ENCODE peak calls at places on chromosomes 13 and 19, in six cellular contexts. One of them, this sample, is unnamed.

GRCh38 chr19:11141937-11142527 is 13.6 kb downstream of the SPC24 start:
- DNase-seq in GM03348: no peak
- DNase-seq in T-helper 1 cell: no peak
- DNase-seq in activated naive CD4-positive, alpha-beta T cell: no peak
- DNase-seq in IMR-90: no peak
- DNase-seq in stimulated activated CD8-positive, alpha-beta memory T cell treated with anti-CD3 and anti-CD28 coated beads, Interleukin-7, amount 100 ng/mL, for 1 hour: no peak
- DNase-seq in this sample: no peak

GRCh38 chr19:8880864-8881488 is 48.8 kb downstream of the MBD3L1 start:
- DNase-seq in GM03348: no peak
- DNase-seq in T-helper 1 cell: no peak
- DNase-seq in activated naive CD4-positive, alpha-beta T cell: no peak
- DNase-seq in IMR-90: no peak
- DNase-seq in stimulated activated CD8-positive, alpha-beta memory T cell treated with anti-CD3 and anti-CD28 coated beads, Interleukin-7, amount 100 ng/mL, for 1 hour: no peak
- DNase-seq in this sample: no peak

GRCh38 chr19:49689133-49690072 is at the start of gene ADM5:
- DNase-seq in GM03348: no peak
- DNase-seq in T-helper 1 cell: no peak
- DNase-seq in activated naive CD4-positive, alpha-beta T cell: peak
- DNase-seq in IMR-90: no peak
- DNase-seq in stimulated activated CD8-positive, alpha-beta memory T cell treated with anti-CD3 and anti-CD28 coated beads, Interleukin-7, amount 100 ng/mL, for 1 hour: no peak
- DNase-seq in this sample: no peak

GRCh38 chr13:42484396-42484795 is 89.6 kb upstream of the TNFSF11 start:
- DNase-seq in GM03348: no peak
- DNase-seq in T-helper 1 cell: no peak
- DNase-seq in activated naive CD4-positive, alpha-beta T cell: no peak
- DNase-seq in IMR-90: no peak
- DNase-seq in stimulated activated CD8-positive, alpha-beta memory T cell treated with anti-CD3 and anti-CD28 coated beads, Interleukin-7, amount 100 ng/mL, for 1 hour: no peak
- DNase-seq in this sample: no peak

GRCh38 chr19:55210120-55210493 is 806 bp upstream of the PTPRH start:
- DNase-seq in GM03348: peak
- DNase-seq in T-helper 1 cell: no peak
- DNase-seq in activated naive CD4-positive, alpha-beta T cell: no peak
- DNase-seq in IMR-90: peak
- DNase-seq in stimulated activated CD8-positive, alpha-beta memory T cell treated with anti-CD3 and anti-CD28 coated beads, Interleukin-7, amount 100 ng/mL, for 1 hour: no peak
- DNase-seq in this sample: no peak

GRCh38 chr13:95120650-95121049 is 180.6 kb downstream of the ABCC4 start:
- DNase-seq in GM03348: no peak
- DNase-seq in T-helper 1 cell: no peak
- DNase-seq in activated naive CD4-positive, alpha-beta T cell: no peak
- DNase-seq in IMR-90: no peak
- DNase-seq in stimulated activated CD8-positive, alpha-beta memory T cell treated with anti-CD3 and anti-CD28 coated beads, Interleukin-7, amount 100 ng/mL, for 1 hour: no peak
- DNase-seq in this sample: no peak

GRCh38 chr19:56104423-56104822 is 16.7 kb downstream of the ZNF787 start:
- DNase-seq in GM03348: no peak
- DNase-seq in T-helper 1 cell: no peak
- DNase-seq in activated naive CD4-positive, alpha-beta T cell: no peak
- DNase-seq in IMR-90: no peak
- DNase-seq in stimulated activated CD8-positive, alpha-beta memory T cell treated with anti-CD3 and anti-CD28 coated beads, Interleukin-7, amount 100 ng/mL, for 1 hour: no peak
- DNase-seq in this sample: no peak

GRCh38 chr19:46487802-46488445 is 7.7 kb downstream of the PNMA8B start:
- DNase-seq in GM03348: peak
- DNase-seq in T-helper 1 cell: peak
- DNase-seq in activated naive CD4-positive, alpha-beta T cell: peak
- DNase-seq in IMR-90: peak
- DNase-seq in stimulated activated CD8-positive, alpha-beta memory T cell treated with anti-CD3 and anti-CD28 coated beads, Interleukin-7, amount 100 ng/mL, for 1 hour: peak
- DNase-seq in this sample: peak

GRCh38 chr19:39631626-39632025 is 24.1 kb upstream of the LGALS16 start:
- DNase-seq in GM03348: no peak
- DNase-seq in T-helper 1 cell: no peak
- DNase-seq in activated naive CD4-positive, alpha-beta T cell: no peak
- DNase-seq in IMR-90: no peak
- DNase-seq in stimulated activated CD8-positive, alpha-beta memory T cell treated with anti-CD3 and anti-CD28 coated beads, Interleukin-7, amount 100 ng/mL, for 1 hour: no peak
- DNase-seq in this sample: no peak

GRCh38 chr19:5957132-5957531 is 20.8 kb downstream of the RANBP3 start:
- DNase-seq in GM03348: no peak
- DNase-seq in T-helper 1 cell: no peak
- DNase-seq in activated naive CD4-positive, alpha-beta T cell: no peak
- DNase-seq in IMR-90: peak
- DNase-seq in stimulated activated CD8-positive, alpha-beta memory T cell treated with anti-CD3 and anti-CD28 coated beads, Interleukin-7, amount 100 ng/mL, for 1 hour: no peak
- DNase-seq in this sample: no peak

GRCh38 chr13:102569488-102569887 is 27.3 kb upstream of the TPP2 start:
- DNase-seq in GM03348: peak
- DNase-seq in T-helper 1 cell: no peak
- DNase-seq in activated naive CD4-positive, alpha-beta T cell: no peak
- DNase-seq in IMR-90: peak
- DNase-seq in stimulated activated CD8-positive, alpha-beta memory T cell treated with anti-CD3 and anti-CD28 coated beads, Interleukin-7, amount 100 ng/mL, for 1 hour: no peak
- DNase-seq in this sample: no peak

GRCh38 chr13:95608640-95609280 is 35.7 kb downstream of the DZIP1 start:
- DNase-seq in GM03348: no peak
- DNase-seq in T-helper 1 cell: no peak
- DNase-seq in activated naive CD4-positive, alpha-beta T cell: no peak
- DNase-seq in IMR-90: no peak
- DNase-seq in stimulated activated CD8-positive, alpha-beta memory T cell treated with anti-CD3 and anti-CD28 coated beads, Interleukin-7, amount 100 ng/mL, for 1 hour: no peak
- DNase-seq in this sample: no peak

GRCh38 chr13:27504126-27504525 is 53.8 kb upstream of the MTIF3 start:
- DNase-seq in GM03348: no peak
- DNase-seq in T-helper 1 cell: no peak
- DNase-seq in activated naive CD4-positive, alpha-beta T cell: no peak
- DNase-seq in IMR-90: no peak
- DNase-seq in stimulated activated CD8-positive, alpha-beta memory T cell treated with anti-CD3 and anti-CD28 coated beads, Interleukin-7, amount 100 ng/mL, for 1 hour: no peak
- DNase-seq in this sample: no peak

GRCh38 chr13:73090812-73091187 is 32.0 kb downstream of the KLF5 start:
- DNase-seq in GM03348: no peak
- DNase-seq in T-helper 1 cell: no peak
- DNase-seq in activated naive CD4-positive, alpha-beta T cell: no peak
- DNase-seq in IMR-90: no peak
- DNase-seq in stimulated activated CD8-positive, alpha-beta memory T cell treated with anti-CD3 and anti-CD28 coated beads, Interleukin-7, amount 100 ng/mL, for 1 hour: no peak
- DNase-seq in this sample: no peak

GRCh38 chr13:94112227-94112626 is 367.3 kb downstream of the DCT start:
- DNase-seq in GM03348: peak
- DNase-seq in T-helper 1 cell: no peak
- DNase-seq in activated naive CD4-positive, alpha-beta T cell: no peak
- DNase-seq in IMR-90: peak
- DNase-seq in stimulated activated CD8-positive, alpha-beta memory T cell treated with anti-CD3 and anti-CD28 coated beads, Interleukin-7, amount 100 ng/mL, for 1 hour: no peak
- DNase-seq in this sample: no peak

GRCh38 chr13:78098249-78098648 is 179.6 kb upstream of the EDNRB start:
- DNase-seq in GM03348: no peak
- DNase-seq in T-helper 1 cell: no peak
- DNase-seq in activated naive CD4-positive, alpha-beta T cell: no peak
- DNase-seq in IMR-90: no peak
- DNase-seq in stimulated activated CD8-positive, alpha-beta memory T cell treated with anti-CD3 and anti-CD28 coated beads, Interleukin-7, amount 100 ng/mL, for 1 hour: no peak
- DNase-seq in this sample: no peak

GRCh38 chr19:56162258-56162657 is 13.6 kb upstream of the GALP start:
- DNase-seq in GM03348: no peak
- DNase-seq in T-helper 1 cell: no peak
- DNase-seq in activated naive CD4-positive, alpha-beta T cell: no peak
- DNase-seq in IMR-90: peak
- DNase-seq in stimulated activated CD8-positive, alpha-beta memory T cell treated with anti-CD3 and anti-CD28 coated beads, Interleukin-7, amount 100 ng/mL, for 1 hour: no peak
- DNase-seq in this sample: no peak

GRCh38 chr13:106178816-106179215 is 356.6 kb downstream of the EFNB2 start:
- DNase-seq in GM03348: no peak
- DNase-seq in T-helper 1 cell: no peak
- DNase-seq in activated naive CD4-positive, alpha-beta T cell: no peak
- DNase-seq in IMR-90: no peak
- DNase-seq in stimulated activated CD8-positive, alpha-beta memory T cell treated with anti-CD3 and anti-CD28 coated beads, Interleukin-7, amount 100 ng/mL, for 1 hour: no peak
- DNase-seq in this sample: no peak

GRCh38 chr19:3591876-3592613 is 6.8 kb downstream of the GIPC3 start:
- DNase-seq in GM03348: no peak
- DNase-seq in T-helper 1 cell: no peak
- DNase-seq in activated naive CD4-positive, alpha-beta T cell: no peak
- DNase-seq in IMR-90: no peak
- DNase-seq in stimulated activated CD8-positive, alpha-beta memory T cell treated with anti-CD3 and anti-CD28 coated beads, Interleukin-7, amount 100 ng/mL, for 1 hour: no peak
- DNase-seq in this sample: no peak

GRCh38 chr19:35115538-35115951 is at the start of gene FXYD3:
- DNase-seq in GM03348: no peak
- DNase-seq in T-helper 1 cell: no peak
- DNase-seq in activated naive CD4-positive, alpha-beta T cell: no peak
- DNase-seq in IMR-90: no peak
- DNase-seq in stimulated activated CD8-positive, alpha-beta memory T cell treated with anti-CD3 and anti-CD28 coated beads, Interleukin-7, amount 100 ng/mL, for 1 hour: no peak
- DNase-seq in this sample: no peak

GRCh38 chr19:14089662-14090508 is 666 bp downstream of the SAMD1 start:
- DNase-seq in GM03348: peak
- DNase-seq in T-helper 1 cell: peak
- DNase-seq in activated naive CD4-positive, alpha-beta T cell: peak
- DNase-seq in IMR-90: peak
- DNase-seq in stimulated activated CD8-positive, alpha-beta memory T cell treated with anti-CD3 and anti-CD28 coated beads, Interleukin-7, amount 100 ng/mL, for 1 hour: no peak
- DNase-seq in this sample: peak

GRCh38 chr19:5339470-5339949 is 1.1 kb downstream of the PTPRS start:
- DNase-seq in GM03348: peak
- DNase-seq in T-helper 1 cell: no peak
- DNase-seq in activated naive CD4-positive, alpha-beta T cell: no peak
- DNase-seq in IMR-90: no peak
- DNase-seq in stimulated activated CD8-positive, alpha-beta memory T cell treated with anti-CD3 and anti-CD28 coated beads, Interleukin-7, amount 100 ng/mL, for 1 hour: no peak
- DNase-seq in this sample: no peak

GRCh38 chr13:28475916-28476725 is 18.8 kb downstream of the FLT1 start:
- DNase-seq in GM03348: peak
- DNase-seq in T-helper 1 cell: no peak
- DNase-seq in activated naive CD4-positive, alpha-beta T cell: no peak
- DNase-seq in IMR-90: peak
- DNase-seq in stimulated activated CD8-positive, alpha-beta memory T cell treated with anti-CD3 and anti-CD28 coated beads, Interleukin-7, amount 100 ng/mL, for 1 hour: no peak
- DNase-seq in this sample: no peak

GRCh38 chr13:73967397-73968165 is 166.6 kb downstream of the KLF12 start:
- DNase-seq in GM03348: no peak
- DNase-seq in T-helper 1 cell: no peak
- DNase-seq in activated naive CD4-positive, alpha-beta T cell: no peak
- DNase-seq in IMR-90: no peak
- DNase-seq in stimulated activated CD8-positive, alpha-beta memory T cell treated with anti-CD3 and anti-CD28 coated beads, Interleukin-7, amount 100 ng/mL, for 1 hour: no peak
- DNase-seq in this sample: no peak

GRCh38 chr19:6374711-6375410 is 872 bp downstream of the PSPN start:
- DNase-seq in GM03348: no peak
- DNase-seq in T-helper 1 cell: no peak
- DNase-seq in activated naive CD4-positive, alpha-beta T cell: no peak
- DNase-seq in IMR-90: no peak
- DNase-seq in stimulated activated CD8-positive, alpha-beta memory T cell treated with anti-CD3 and anti-CD28 coated beads, Interleukin-7, amount 100 ng/mL, for 1 hour: no peak
- DNase-seq in this sample: no peak

This sample was measured in mesothelial cell of epicardium.